ENCODE peak calls at places on chromosomes 13 and 19, in eight cellular contexts. D, J, U, I, K, V, X and O are unnamed samples.

GRCh38 chr19:35362261-35363000 is 4.2 kb downstream of the FFAR3 start:
- DNase-seq in J (no peak), U (no peak), D (no peak), X (no peak), V (no peak), K (no peak), I (no peak), O (peak)

GRCh38 chr19:558770-559439 is 13.5 kb upstream of the BSG start:
- DNase-seq in X (peak), I (peak), J (no peak), U (no peak), K (no peak), V (no peak), D (no peak), O (no peak)

GRCh38 chr19:18414504-18415176 is 4.6 kb upstream of the SSBP4 start:
- DNase-seq in D (no peak), J (no peak), K (no peak), V (no peak), X (peak), I (peak), U (no peak), O (peak)

GRCh38 chr19:42283248-42284065 is 14.4 kb downstream of the CIC start:
- DNase-seq in K (no peak), J (peak), V (no peak), U (peak), I (peak), D (peak), X (peak), O (peak)

GRCh38 chr19:44260695-44261446 is 1.2 kb downstream of the ZNF233 start:
- DNase-seq in I (no peak), V (no peak), K (no peak), J (no peak), D (no peak), X (no peak), U (no peak), O (no peak)

GRCh38 chr19:30689474-30689873 is 317.3 kb downstream of the ZNF536 start:
- DNase-seq in I (no peak), V (no peak), D (no peak), U (no peak), X (no peak), K (no peak), J (no peak), O (no peak)

GRCh38 chr13:85990397-85990796 is 191.2 kb upstream of the SLITRK6 start:
- DNase-seq in K (no peak), D (no peak), U (no peak), X (no peak), J (no peak), I (no peak), V (no peak), O (no peak)

GRCh38 chr19:49475995-49476880 is 2.2 kb downstream of the FLT3LG start:
- DNase-seq in U (no peak), J (peak), V (no peak), K (no peak), I (no peak), X (no peak), D (peak), O (peak)

GRCh38 chr13:23695711-23696512 is 125.7 kb downstream of the TNFRSF19 start:
- DNase-seq in X (no peak), K (no peak), I (no peak), D (peak), V (peak), U (peak), J (peak), O (peak)

GRCh38 chr13:57557979-57558529 is 73.5 kb upstream of the PCDH17 start:
- DNase-seq in J (no peak), U (no peak), D (peak), V (no peak), I (no peak), K (no peak), X (no peak), O (no peak)

GRCh38 chr19:22332924-22333323 is 46.7 kb downstream of the ZNF729 start:
- DNase-seq in D (no peak), J (no peak), I (no peak), X (no peak), K (no peak), V (no peak), U (no peak), O (no peak)

GRCh38 chr19:35738887-35739229 is 3.4 kb downstream of the IGFLR1 start:
- DNase-seq in V (no peak), J (no peak), X (no peak), D (no peak), U (no peak), K (no peak), I (no peak), O (no peak)

GRCh38 chr13:30154931-30155330 is 152.4 kb downstream of the KATNAL1 start:
- DNase-seq in V (no peak), I (no peak), X (no peak), D (no peak), U (no peak), J (no peak), K (no peak), O (no peak)

GRCh38 chr19:10891360-10892108 is 20.2 kb downstream of the CARM1 start:
- DNase-seq in D (no peak), X (no peak), I (no peak), U (no peak), K (no peak), J (no peak), V (no peak), O (no peak)

GRCh38 chr19:36049080-36049698 is 4.9 kb downstream of the THAP8 start:
- DNase-seq in I (no peak), D (no peak), J (no peak), X (no peak), K (no peak), V (no peak), U (no peak), O (no peak)

GRCh38 chr13:75480691-75481175 is 1.2 kb downstream of the TBC1D4 start:
- DNase-seq in U (no peak), J (peak), V (peak), I (peak), K (peak), D (peak), X (peak), O (peak)

GRCh38 chr13:70117506-70117905 is 9.3 kb upstream of the KLHL1 start:
- DNase-seq in V (no peak), U (no peak), X (no peak), I (no peak), K (no peak), J (no peak), D (no peak), O (no peak)

GRCh38 chr19:19550454-19550842 is 12.4 kb downstream of the CILP2 start:
- DNase-seq in U (no peak), X (no peak), I (no peak), J (no peak), V (no peak), D (no peak), K (no peak), O (no peak)

GRCh38 chr13:110366733-110367132 is 59.6 kb downstream of the COL4A2 start:
- DNase-seq in K (no peak), X (no peak), U (no peak), I (no peak), D (no peak), J (no peak), V (no peak), O (no peak)

GRCh38 chr13:73417012-73417615 is 358.3 kb downstream of the KLF5 start:
- DNase-seq in D (peak), U (no peak), I (no peak), V (no peak), X (peak), K (no peak), J (no peak), O (peak)
- TF ChIP-seq CTCF in D (peak), U (no peak), I (no peak), V (peak), X (peak), K (peak), J (no peak), O (no peak)

GRCh38 chr13:99505814-99506269 is 4.6 kb downstream of the TM9SF2 start:
- DNase-seq in I (no peak), K (no peak), X (peak), U (no peak), D (no peak), V (no peak), J (no peak), O (no peak)
- TF ChIP-seq CTCF in I (peak), K (no peak), X (peak), U (peak), D (peak), V (peak), J (peak), O (no peak)

GRCh38 chr13:107681611-107682010 is 533.7 kb downstream of the LIG4 start:
- DNase-seq in J (no peak), D (no peak), I (no peak), K (no peak), U (no peak), X (no peak), V (no peak), O (no peak)

GRCh38 chr13:107675847-107676550 is 539.3 kb downstream of the LIG4 start:
- DNase-seq in X (no peak), I (no peak), U (no peak), J (no peak), D (no peak), K (no peak), V (no peak), O (no peak)

GRCh38 chr13:107685876-107686275 is 529.5 kb downstream of the LIG4 start:
- DNase-seq in V (no peak), J (no peak), K (no peak), U (no peak), D (no peak), X (no peak), I (no peak), O (no peak)

GRCh38 chr13:107678075-107678689 is 537.2 kb downstream of the LIG4 start:
- DNase-seq in U (no peak), V (no peak), I (no peak), K (no peak), X (peak), D (no peak), J (no peak), O (no peak)

DNA sequence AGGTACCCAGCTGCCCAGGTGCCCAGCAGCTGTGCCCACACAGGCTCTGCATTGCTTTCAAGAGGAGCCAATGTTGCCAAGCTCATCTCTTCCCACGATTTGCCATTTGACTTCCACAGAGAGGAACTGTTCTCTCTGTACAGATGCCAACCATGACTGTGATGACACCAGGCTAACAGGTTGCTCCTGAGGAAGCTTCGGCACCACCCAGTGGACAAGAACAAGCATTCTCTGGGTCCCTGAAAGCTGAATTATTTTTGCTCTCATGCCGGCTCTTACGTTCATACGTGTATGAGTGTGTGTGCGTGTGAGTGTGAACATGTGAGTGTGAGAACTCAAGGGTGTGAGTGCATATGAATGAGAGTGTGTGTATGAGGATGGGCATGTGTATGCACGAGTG is 535.2 kb downstream of the LIG4 start:
- DNase-seq in D (no peak), V (no peak), J (no peak), I (no peak), X (no peak), K (no peak), U (no peak), O (no peak)
- TF ChIP-seq CTCF in D (no peak), V (no peak), J (no peak), I (no peak), X (no peak), K (no peak), U (no peak), O (no peak)

DNA sequence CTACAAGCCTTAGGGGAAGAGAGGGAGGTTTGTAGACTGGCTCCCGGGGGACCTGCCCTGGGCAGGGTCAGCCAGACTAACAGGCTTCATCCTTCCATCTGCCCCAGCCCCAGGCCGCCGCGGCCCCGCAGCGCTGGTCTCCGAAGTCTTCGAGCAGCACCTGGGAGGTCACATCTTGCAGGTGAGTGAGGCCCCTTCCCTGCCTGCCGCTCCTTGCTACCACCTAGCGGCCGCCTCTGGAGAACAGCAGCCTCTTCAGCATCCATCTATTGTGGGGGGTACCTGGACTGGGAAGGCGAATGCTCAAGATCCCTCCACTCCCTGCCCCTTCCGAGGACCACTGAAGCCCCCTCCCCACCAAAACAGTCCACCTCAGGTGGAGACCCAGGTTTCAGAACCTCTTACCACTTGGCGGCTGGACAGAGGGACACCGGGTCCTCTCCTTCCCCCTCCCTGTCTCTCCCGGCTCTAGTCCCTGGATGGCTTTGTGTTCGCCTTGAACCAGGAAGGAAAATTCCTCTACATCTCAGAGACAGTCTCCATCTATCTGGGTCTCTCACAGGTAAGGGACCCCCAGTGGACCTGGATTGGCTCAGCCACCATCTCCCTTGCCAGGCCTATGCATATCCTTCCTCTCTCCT is 12.7 kb downstream of the NPAS1 start:
- DNase-seq in J (no peak), V (no peak), U (peak), K (no peak), I (no peak), X (no peak), D (peak), O (peak)
- TF ChIP-seq CTCF in J (peak), V (peak), U (peak), K (peak), I (peak), X (peak), D (peak), O (peak)

DNA sequence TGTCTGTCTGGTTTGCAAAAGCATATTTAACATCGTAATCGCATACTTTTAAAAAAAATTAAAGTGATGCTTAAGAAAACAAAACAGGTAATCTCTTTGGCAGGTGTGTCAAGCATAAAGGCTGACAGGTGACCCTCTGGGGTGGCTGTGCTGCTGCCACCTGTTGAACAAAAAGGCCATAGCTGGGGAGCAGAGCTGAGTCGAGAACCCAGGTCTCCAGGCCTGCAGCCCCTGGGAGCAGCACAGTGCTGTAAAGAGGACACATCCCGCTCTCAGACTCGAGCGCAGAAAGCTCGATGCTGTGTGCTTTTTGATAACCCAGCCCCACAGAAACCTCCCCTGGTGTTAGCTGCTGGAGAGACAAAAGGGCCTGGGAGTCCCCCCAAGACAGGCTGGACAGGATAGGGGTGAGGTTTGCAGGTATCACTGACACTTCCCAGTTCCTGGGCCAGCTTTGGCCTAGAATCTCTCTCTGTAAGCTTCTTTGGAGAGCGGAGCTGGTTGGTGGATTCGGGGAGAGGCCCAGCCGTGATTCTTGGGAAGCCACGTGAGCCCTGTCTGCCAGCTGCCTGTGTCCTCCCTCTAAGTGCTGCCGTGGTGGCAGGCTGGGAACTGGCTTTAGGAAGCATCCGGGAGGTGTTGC is 66.9 kb downstream of the C13orf42 start:
- DNase-seq in U (no peak), K (no peak), D (peak), V (no peak), J (no peak), I (no peak), X (no peak), O (no peak)
- TF ChIP-seq CTCF in U (no peak), K (no peak), D (peak), V (no peak), J (no peak), I (no peak), X (no peak), O (no peak)

DNA sequence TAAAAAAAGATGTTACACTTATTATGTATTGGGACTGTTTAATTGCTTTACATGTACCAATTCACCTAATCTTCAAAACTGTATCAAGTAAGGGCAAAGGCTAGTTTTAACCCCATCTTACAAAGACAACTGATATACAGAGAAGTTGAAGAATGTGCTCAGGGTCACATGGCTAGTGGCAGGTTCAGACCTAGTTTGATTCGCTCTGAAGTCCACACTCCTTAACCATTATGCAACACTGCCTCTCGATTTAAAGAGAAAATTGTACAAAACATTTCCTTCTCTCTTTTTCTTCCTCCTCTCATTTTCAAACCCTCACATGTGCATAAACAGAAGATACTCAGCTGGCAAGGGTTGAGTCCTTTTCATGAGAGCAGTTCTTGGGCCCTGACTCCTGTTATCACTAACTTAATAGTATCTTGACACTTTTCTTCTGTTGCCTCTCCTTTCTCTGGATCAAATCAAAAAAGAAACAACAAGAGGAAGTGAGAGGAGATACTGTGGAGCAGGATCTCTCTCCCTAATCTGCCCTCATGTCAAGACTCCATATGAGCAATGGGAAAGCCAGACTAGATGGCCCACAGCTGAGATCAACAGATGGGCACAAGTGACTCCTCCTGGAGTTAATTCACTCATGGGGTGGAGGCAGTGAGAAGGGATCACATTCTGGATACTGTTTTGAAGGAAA is 19.0 kb upstream of the N4BP2L1 start:
- DNase-seq in I (no peak), K (no peak), U (no peak), X (no peak), J (no peak), V (no peak), D (no peak), O (no peak)
- TF ChIP-seq CTCF in I (no peak), K (no peak), U (no peak), X (no peak), J (no peak), V (no peak), D (no peak), O (no peak)

DNA sequence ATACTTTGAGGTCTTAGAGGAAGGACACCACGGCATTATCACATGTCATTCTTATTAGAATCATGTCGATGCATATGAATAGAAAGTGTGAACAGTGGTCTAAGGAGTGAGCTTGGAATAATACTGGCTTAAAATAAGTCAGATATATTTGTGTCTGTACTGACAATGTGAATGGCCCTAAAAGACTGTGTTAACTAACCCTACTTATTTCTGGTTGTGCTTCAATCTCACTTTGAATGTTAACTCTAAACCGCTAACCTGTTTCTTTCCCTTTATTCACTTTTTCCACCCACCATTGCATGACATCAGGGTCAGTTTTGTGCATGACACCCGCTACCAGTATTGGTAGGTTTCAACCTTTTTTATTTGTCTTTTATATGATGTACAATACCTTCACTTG is 69.1 kb upstream of the RAP2A start:
- DNase-seq in K (no peak), V (no peak), U (no peak), I (no peak), X (no peak), J (no peak), D (no peak), O (no peak)
- TF ChIP-seq CTCF in K (no peak), V (no peak), U (no peak), I (no peak), X (no peak), J (no peak), D (no peak), O (no peak)

DNA sequence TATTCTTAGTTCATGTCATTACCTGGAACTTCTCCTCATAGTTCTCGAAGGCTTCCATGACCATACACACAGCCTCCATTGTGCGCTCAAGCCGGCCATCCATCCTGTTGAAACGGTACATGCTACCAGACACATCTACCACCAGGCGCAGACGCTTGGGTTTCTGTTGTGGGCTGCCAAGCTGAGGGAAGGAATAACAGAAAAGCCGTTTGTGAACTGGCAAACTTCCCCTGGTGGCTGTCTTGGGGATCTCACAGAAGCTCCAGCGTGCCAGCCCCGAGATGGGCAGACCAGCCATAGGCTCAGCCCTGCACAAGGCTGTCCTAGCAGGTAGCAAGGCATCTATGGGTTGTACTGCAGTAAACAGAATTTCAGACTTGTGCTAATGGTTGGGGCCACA is 130.1 kb downstream of the RGCC start:
- DNase-seq in J (no peak), V (no peak), D (peak), K (no peak), X (no peak), I (no peak), U (no peak), O (no peak)
- TF ChIP-seq CTCF in J (no peak), V (peak), D (peak), K (no peak), X (no peak), I (no peak), U (no peak), O (no peak)

GRCh38 chr13:21625366-21625765 is 21.4 kb upstream of the MICU2 start:
- DNase-seq in K (no peak), V (no peak), I (no peak), X (peak), J (no peak), D (peak), U (no peak), O (peak)
- TF ChIP-seq CTCF in K (peak), V (peak), I (peak), X (peak), J (no peak), D (peak), U (no peak), O (peak)

GRCh38 chr19:32040246-32040645 is 305.2 kb upstream of the ZNF507 start:
- DNase-seq in U (no peak), I (no peak), V (no peak), D (no peak), K (no peak), J (no peak), X (no peak), O (no peak)

GRCh38 chr19:32039446-32039845 is 306.0 kb upstream of the ZNF507 start:
- DNase-seq in U (no peak), I (no peak), V (no peak), J (no peak), K (no peak), D (no peak), X (no peak), O (no peak)

GRCh38 chr19:32037998-32038732 is 307.2 kb upstream of the ZNF507 start:
- DNase-seq in U (no peak), I (peak), D (no peak), K (no peak), X (no peak), J (no peak), V (no peak), O (no peak)

GRCh38 chr19:32041681-32042292 is 303.6 kb upstream of the ZNF507 start:
- DNase-seq in J (peak), D (peak), V (no peak), K (no peak), X (peak), U (no peak), I (peak), O (no peak)
- TF ChIP-seq CTCF in J (peak), D (peak), V (no peak), K (peak), X (peak), U (no peak), I (peak), O (no peak)